ENCODE peak calls at places on chromosomes 5 and 9, in five cellular contexts. J is pancreas, R is lower lobe of right lung, G is iris pigment epithelial cell, W is HCT116. F is an unnamed sample.

GRCh38 chr5:1246711-1247431 is 21.7 kb downstream of the SLC6A18 start:
- DNase-seq in J (peak; percentile 76), R (no peak), G (peak; percentile 16), W (no peak), F (no peak)

GRCh38 chr5:9361835-9362234 is 184.0 kb downstream of the SEMA5A start:
- DNase-seq in J (peak; percentile 75), R (no peak), G (peak; percentile 76), W (peak; percentile 6), F (no peak)

GRCh38 chr5:20524956-20525529 is 537.0 kb upstream of the CDH18 start:
- DNase-seq in J (no peak), R (no peak), G (peak; percentile 88), W (no peak), F (no peak)

GRCh38 chr5:55062039-55062779 is 38.2 kb downstream of the GZMK start:
- DNase-seq in J (no peak), R (no peak), G (no peak), W (no peak), F (no peak)

GRCh38 chr9:110095776-110096175 is 112.2 kb downstream of the C9orf152 start:
- DNase-seq in J (no peak), R (no peak), G (peak; percentile 81), W (no peak), F (no peak)

GRCh38 chr5:137283801-137284200 is 215.3 kb downstream of the SPOCK1 start:
- DNase-seq in J (no peak), R (no peak), G (no peak), W (no peak), F (no peak)

GRCh38 chr5:95870105-95870672 is 47.7 kb upstream of the GLRX start:
- DNase-seq in J (no peak), R (no peak), G (peak; percentile 83), W (no peak), F (no peak)

GRCh38 chr5:37926732-37927131 is 86.9 kb upstream of the GDNF start:
- DNase-seq in J (no peak), R (no peak), G (no peak), W (no peak), F (no peak)

GRCh38 chr5:125485003-125485641 is 738.7 kb upstream of the ZNF608 start:
- DNase-seq in J (peak; percentile 22), R (no peak), G (peak; percentile 94), W (peak; percentile 81), F (no peak)

GRCh38 chr5:106759581-106759980 is 911.2 kb downstream of the EFNA5 start:
- DNase-seq in J (no peak), R (peak; percentile 64), G (peak; percentile 31), W (no peak), F (no peak)

GRCh38 chr5:3593771-3594513 is 1.7 kb upstream of the IRX1 start:
- DNase-seq in J (no peak), R (no peak), G (no peak), W (no peak), F (no peak)

GRCh38 chr5:76601470-76601869 is 21.7 kb downstream of the F2RL2 start:
- DNase-seq in J (no peak), R (no peak), G (peak; percentile 69), W (peak; percentile 48), F (no peak)

GRCh38 chr5:61999371-61999770 is 306.6 kb upstream of the KIF2A start:
- DNase-seq in J (no peak), R (no peak), G (no peak), W (no peak), F (no peak)

F was measured in chondrocyte.